ENCODE peak calls at places on chromosomes 13 and 19, in five cellular contexts. O is HEK293T, D is HepG2, I is NT2/D1, G is GM12878. N is an unnamed sample.

GRCh38 chr19:49301165-49301865 is 23.7 kb downstream of the SLC6A16 start:
- DNase-seq in G (peak), O (peak), I (peak), D (peak), N (peak)

GRCh38 chr13:50125306-50125555 is 110.0 kb downstream of the KCNRG start:
- DNase-seq in D (no peak), G (no peak), O (peak), I (no peak), N (no peak)

GRCh38 chr19:44401108-44401786 is at the start of gene ZNF285:
- DNase-seq in G (peak), D (peak), O (peak), I (peak), N (peak)

GRCh38 chr13:69571606-69572323 is 535.9 kb upstream of the ATXN8OS start:
- DNase-seq in I (no peak), D (no peak), O (no peak), G (no peak), N (no peak)

GRCh38 chr19:48595833-48596232 is 10.7 kb upstream of the SPACA4 start:
- DNase-seq in I (no peak), G (no peak), O (no peak), D (no peak), N (no peak)

GRCh38 chr19:4638828-4639530 is at the start of gene TNFAIP8L1:
- DNase-seq in G (peak), I (peak), O (peak), D (peak), N (peak)

GRCh38 chr13:81106348-81106747 is 765.4 kb upstream of the SPRY2 start:
- DNase-seq in O (no peak), G (no peak), D (peak), I (no peak), N (no peak)

GRCh38 chr13:31514932-31515331 is 224.4 kb upstream of the RXFP2 start:
- DNase-seq in O (no peak), D (no peak), G (no peak), I (no peak), N (no peak)

GRCh38 chr13:48727252-48728011 is 73.7 kb downstream of the CYSLTR2 start:
- DNase-seq in I (no peak), O (peak), G (no peak), D (no peak), N (no peak)

GRCh38 chr13:36090592-36090991 is 40.6 kb downstream of the DCLK1 start:
- DNase-seq in D (no peak), I (no peak), O (peak), G (no peak), N (no peak)

GRCh38 chr13:97261254-97262015 is 39.3 kb downstream of the MBNL2 start:
- DNase-seq in G (no peak), I (no peak), D (no peak), O (no peak), N (no peak)
- TF ChIP-seq SUZ12 in G (no peak), I (no peak), D (no peak), O (no peak), N (no peak)

GRCh38 chr19:12767150-12767549 is 8.2 kb downstream of the HOOK2 start:
- DNase-seq in O (no peak), D (no peak), G (no peak), I (no peak), N (no peak)

GRCh38 chr19:12772323-12772722 is 3.0 kb downstream of the HOOK2 start:
- DNase-seq in D (no peak), I (no peak), O (no peak), G (no peak), N (no peak)

GRCh38 chr19:12767666-12768065 is 7.7 kb downstream of the HOOK2 start:
- DNase-seq in I (no peak), G (no peak), O (no peak), D (no peak), N (no peak)

GRCh38 chr19:12770922-12771321 is 4.4 kb downstream of the HOOK2 start:
- DNase-seq in I (no peak), G (no peak), O (no peak), D (no peak), N (no peak)

GRCh38 chr19:12769689-12770088 is 5.7 kb downstream of the HOOK2 start:
- DNase-seq in I (no peak), O (no peak), D (no peak), G (no peak), N (peak)
- TF ChIP-seq SUZ12 in I (no peak), O (no peak), D (no peak), G (no peak), N (no peak)

GRCh38 chr19:45667620-45668341 is at the start of gene GIPR:
- DNase-seq in G (no peak), D (peak), O (no peak), I (no peak), N (peak)
- TF ChIP-seq SUZ12 in G (no peak), D (no peak), O (no peak), I (no peak), N (no peak)

GRCh38 chr19:19595171-19595701 is 23.3 kb downstream of the PBX4 start:
- DNase-seq in G (no peak), O (no peak), I (no peak), D (no peak), N (no peak)
- TF ChIP-seq SUZ12 in G (no peak), O (no peak), I (no peak), D (no peak), N (no peak)

DNA sequence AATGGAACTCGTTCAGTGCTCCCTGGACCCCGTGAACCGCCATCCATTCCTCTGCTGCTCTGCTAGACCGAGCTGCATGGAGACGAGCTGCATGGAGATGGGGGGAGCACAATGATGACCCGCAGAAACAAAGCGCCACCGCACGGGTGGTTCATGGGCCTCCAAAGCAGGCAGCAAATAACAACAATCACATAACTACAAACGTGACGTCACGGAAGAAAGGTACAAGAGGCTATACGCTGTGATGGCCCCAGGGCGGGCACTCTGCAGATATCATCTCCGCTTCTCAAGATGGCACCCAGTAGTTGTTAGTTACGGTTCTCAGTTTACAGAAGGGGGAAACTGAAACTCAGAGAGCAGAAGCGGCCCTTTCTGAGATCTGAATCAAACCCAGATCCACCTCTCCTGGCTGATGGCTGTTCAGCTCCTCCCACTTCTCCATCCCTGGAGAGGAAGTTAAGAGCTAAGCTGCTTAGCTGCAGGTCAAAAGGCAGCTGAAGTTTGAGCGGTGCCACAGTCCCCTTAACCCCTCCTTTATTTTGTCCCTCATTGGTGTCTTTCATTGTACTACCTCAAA is 1.7 kb downstream of the ATP13A1 start:
- DNase-seq in D (peak), G (peak), I (no peak), O (peak), N (peak)
- TF ChIP-seq SUZ12 in D (no peak), G (no peak), I (no peak), O (no peak), N (no peak)